ENCODE peak calls at places on chromosomes 1 and 21, in five cellular contexts. One of them, this sample, is unnamed.

GRCh38 chr1:147664206-147664605 is 6.1 kb downstream of the ACP6 start:
- DNase-seq in B cell: no peak
- DNase-seq in choroid plexus epithelial cell: peak; percentile 59
- DNase-seq in K562: no peak
- DNase-seq in body of pancreas: no peak
- DNase-seq in this sample: no peak

GRCh38 chr1:19123837-19124236 is 86.2 kb downstream of the UBR4 start:
- DNase-seq in B cell: no peak
- DNase-seq in choroid plexus epithelial cell: no peak
- DNase-seq in K562: no peak
- DNase-seq in body of pancreas: no peak
- DNase-seq in this sample: no peak

GRCh38 chr1:185477638-185478216 is 160.7 kb upstream of the IVNS1ABP start:
- DNase-seq in B cell: no peak
- DNase-seq in choroid plexus epithelial cell: no peak
- DNase-seq in K562: no peak
- DNase-seq in body of pancreas: peak; percentile 61
- DNase-seq in this sample: no peak

GRCh38 chr1:10668241-10668761 is 128.1 kb downstream of the CASZ1 start:
- DNase-seq in B cell: no peak
- DNase-seq in choroid plexus epithelial cell: no peak
- DNase-seq in K562: no peak
- DNase-seq in body of pancreas: no peak
- DNase-seq in this sample: no peak

GRCh38 chr1:203649551-203650011 is 22.9 kb downstream of the ATP2B4 start:
- DNase-seq in B cell: peak; percentile 55
- DNase-seq in choroid plexus epithelial cell: no peak
- DNase-seq in K562: no peak
- DNase-seq in body of pancreas: no peak
- DNase-seq in this sample: no peak

GRCh38 chr1:1115136-1115829 is 606 bp downstream of the C1orf159 start:
- DNase-seq in B cell: no peak
- DNase-seq in choroid plexus epithelial cell: peak; percentile 7
- DNase-seq in K562: no peak
- DNase-seq in body of pancreas: no peak
- DNase-seq in this sample: no peak

GRCh38 chr1:207316141-207316540 is 5.3 kb upstream of the CD55 start:
- DNase-seq in B cell: no peak
- DNase-seq in choroid plexus epithelial cell: no peak
- DNase-seq in K562: no peak
- DNase-seq in body of pancreas: peak; percentile 92
- DNase-seq in this sample: no peak

GRCh38 chr1:109306832-109307362 is at the start of gene MYBPHL:
- DNase-seq in B cell: no peak
- DNase-seq in choroid plexus epithelial cell: no peak
- DNase-seq in K562: peak; percentile 87
- DNase-seq in body of pancreas: no peak
- DNase-seq in this sample: no peak

GRCh38 chr1:51236548-51237312 is 657 bp downstream of the RNF11 start:
- DNase-seq in B cell: peak; percentile 42
- DNase-seq in choroid plexus epithelial cell: peak; percentile 62
- DNase-seq in K562: peak; percentile 56
- DNase-seq in body of pancreas: peak; percentile 61
- DNase-seq in this sample: peak; percentile 48

GRCh38 chr21:42991992-42992740 is 17.8 kb downstream of the PKNOX1 start:
- DNase-seq in B cell: no peak
- DNase-seq in choroid plexus epithelial cell: peak; percentile 95
- DNase-seq in K562: peak; percentile 66
- DNase-seq in body of pancreas: peak; percentile 23
- DNase-seq in this sample: peak; percentile 28

GRCh38 chr1:208511242-208511860 is 267.2 kb upstream of the PLXNA2 start:
- DNase-seq in B cell: no peak
- DNase-seq in choroid plexus epithelial cell: no peak
- DNase-seq in K562: no peak
- DNase-seq in body of pancreas: no peak
- DNase-seq in this sample: no peak

DNA sequence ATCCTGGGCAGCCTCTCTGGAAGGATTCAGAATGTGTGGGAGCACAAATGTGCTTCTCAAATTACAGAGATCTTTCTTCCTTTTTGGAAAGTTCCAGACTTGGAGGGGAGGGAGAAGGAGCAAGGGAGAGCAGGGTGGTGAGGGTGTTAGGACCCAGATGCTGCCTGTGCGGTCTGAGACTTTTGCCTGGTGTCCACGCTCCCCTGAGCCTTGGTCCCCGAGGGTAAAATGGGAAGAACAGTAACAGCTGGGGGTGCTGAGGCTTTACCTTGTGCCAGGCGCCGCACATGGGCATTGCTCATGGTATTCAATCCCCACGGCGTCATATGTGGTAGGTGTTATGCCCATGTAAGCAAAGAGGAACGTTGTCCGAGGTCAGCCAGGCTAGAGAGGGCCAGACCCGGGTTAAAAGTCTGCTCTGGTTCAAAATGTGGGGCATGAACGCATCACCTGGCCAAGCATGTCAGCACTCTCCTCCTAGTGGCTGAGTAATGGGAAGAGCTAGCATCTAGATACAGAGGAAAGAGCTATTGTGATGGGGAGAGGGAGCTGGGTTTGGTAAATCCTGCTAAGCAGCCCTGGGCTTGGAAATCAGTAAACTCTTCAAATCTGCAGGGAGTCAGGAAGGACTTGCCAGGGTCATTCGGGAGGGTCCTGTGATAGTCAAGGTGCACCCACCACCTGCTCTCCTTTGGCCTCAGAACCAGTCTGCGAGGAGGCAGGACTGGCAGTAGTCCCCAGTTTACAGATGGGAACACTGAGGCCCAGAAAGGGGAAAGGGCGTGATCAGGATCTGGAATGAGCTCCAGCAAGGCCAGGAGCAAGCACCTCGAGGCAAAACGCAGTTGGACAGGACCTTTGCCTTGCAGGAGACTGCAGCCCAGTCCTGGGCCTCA is 4.5 kb upstream of the RUNX3 start:
- DNase-seq in B cell: peak; percentile 59
- DNase-seq in choroid plexus epithelial cell: no peak
- DNase-seq in K562: no peak
- DNase-seq in body of pancreas: no peak
- DNase-seq in this sample: no peak
- TF ChIP-seq CTCF in B cell: no peak
- TF ChIP-seq CTCF in choroid plexus epithelial cell: no peak
- TF ChIP-seq CTCF in K562: no peak
- TF ChIP-seq CTCF in body of pancreas: no peak
- TF ChIP-seq CTCF in this sample: no peak

GRCh38 chr1:150366416-150367296 is 2.7 kb downstream of the RPRD2 start:
- DNase-seq in B cell: no peak
- DNase-seq in choroid plexus epithelial cell: no peak
- DNase-seq in K562: peak; percentile 37
- DNase-seq in body of pancreas: no peak
- DNase-seq in this sample: peak; percentile 30

GRCh38 chr1:150365945-150366344 is 2.0 kb downstream of the RPRD2 start:
- DNase-seq in B cell: no peak
- DNase-seq in choroid plexus epithelial cell: no peak
- DNase-seq in K562: peak; percentile 13
- DNase-seq in body of pancreas: no peak
- DNase-seq in this sample: no peak

GRCh38 chr1:150362721-150363425 is 1.1 kb upstream of the RPRD2 start:
- DNase-seq in B cell: no peak
- DNase-seq in choroid plexus epithelial cell: no peak
- DNase-seq in K562: peak; percentile 24
- DNase-seq in body of pancreas: no peak
- DNase-seq in this sample: no peak

GRCh38 chr1:150363426-150364230 is at the start of gene RPRD2:
- DNase-seq in B cell: peak; percentile 100
- DNase-seq in choroid plexus epithelial cell: peak; percentile 100
- DNase-seq in K562: peak; percentile 100
- DNase-seq in body of pancreas: peak; percentile 99
- DNase-seq in this sample: peak; percentile 97

DNA sequence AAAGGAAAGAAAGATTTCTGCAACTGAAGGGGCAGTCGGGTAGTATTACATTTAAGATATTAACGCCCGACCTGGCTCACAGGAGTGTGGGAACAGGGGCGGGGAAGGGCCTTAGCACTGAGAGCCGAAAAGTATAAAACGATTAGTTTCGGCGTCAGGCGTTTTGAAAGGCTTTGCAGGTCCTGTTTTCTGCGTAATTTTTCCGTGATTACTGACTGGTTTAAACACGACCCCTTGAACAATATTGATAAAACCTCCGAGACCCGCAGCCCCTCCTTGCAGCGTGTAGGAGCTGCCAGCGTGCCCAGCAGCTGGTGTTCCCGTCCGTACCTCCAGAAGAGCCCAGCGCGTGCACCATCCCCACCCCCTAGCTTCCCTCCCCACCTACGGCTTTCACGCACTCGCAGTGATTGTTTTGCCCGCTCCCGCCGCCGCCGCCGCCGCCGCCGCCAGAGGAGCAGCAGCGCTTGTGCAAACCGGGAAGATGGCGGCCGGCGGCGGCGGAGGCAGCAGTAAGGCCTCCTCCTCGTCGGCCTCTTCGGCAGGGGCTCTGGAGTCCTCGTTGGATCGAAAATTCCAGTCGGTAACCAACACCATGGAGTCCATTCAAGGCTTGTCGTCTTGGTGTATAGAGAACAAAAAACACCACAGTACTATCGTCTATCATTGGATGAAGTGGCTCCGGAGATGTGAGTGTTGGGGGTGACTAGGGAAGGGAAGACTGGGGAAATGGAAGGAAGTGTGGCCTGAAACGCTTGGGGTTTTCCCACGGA is 470 bp downstream of the RPRD2 start:
- DNase-seq in B cell: peak; percentile 79
- DNase-seq in choroid plexus epithelial cell: peak; percentile 77
- DNase-seq in K562: peak; percentile 85
- DNase-seq in body of pancreas: peak; percentile 84
- DNase-seq in this sample: peak; percentile 59
- TF ChIP-seq CTCF in B cell: no peak
- TF ChIP-seq CTCF in choroid plexus epithelial cell: no peak
- TF ChIP-seq CTCF in K562: no peak
- TF ChIP-seq CTCF in body of pancreas: peak; percentile 9
- TF ChIP-seq CTCF in this sample: no peak

GRCh38 chr1:63916485-63917360 is 142.9 kb downstream of the ROR1 start:
- DNase-seq in B cell: no peak
- DNase-seq in choroid plexus epithelial cell: no peak
- DNase-seq in K562: no peak
- DNase-seq in body of pancreas: peak; percentile 78
- DNase-seq in this sample: no peak

GRCh38 chr1:63914706-63915105 is 140.9 kb downstream of the ROR1 start:
- DNase-seq in B cell: no peak
- DNase-seq in choroid plexus epithelial cell: no peak
- DNase-seq in K562: no peak
- DNase-seq in body of pancreas: no peak
- DNase-seq in this sample: no peak

GRCh38 chr1:63914241-63914640 is 140.4 kb downstream of the ROR1 start:
- DNase-seq in B cell: no peak
- DNase-seq in choroid plexus epithelial cell: peak; percentile 15
- DNase-seq in K562: no peak
- DNase-seq in body of pancreas: peak; percentile 30
- DNase-seq in this sample: no peak

GRCh38 chr1:63913533-63913932 is 139.7 kb downstream of the ROR1 start:
- DNase-seq in B cell: no peak
- DNase-seq in choroid plexus epithelial cell: peak; percentile 66
- DNase-seq in K562: no peak
- DNase-seq in body of pancreas: no peak
- DNase-seq in this sample: no peak

DNA sequence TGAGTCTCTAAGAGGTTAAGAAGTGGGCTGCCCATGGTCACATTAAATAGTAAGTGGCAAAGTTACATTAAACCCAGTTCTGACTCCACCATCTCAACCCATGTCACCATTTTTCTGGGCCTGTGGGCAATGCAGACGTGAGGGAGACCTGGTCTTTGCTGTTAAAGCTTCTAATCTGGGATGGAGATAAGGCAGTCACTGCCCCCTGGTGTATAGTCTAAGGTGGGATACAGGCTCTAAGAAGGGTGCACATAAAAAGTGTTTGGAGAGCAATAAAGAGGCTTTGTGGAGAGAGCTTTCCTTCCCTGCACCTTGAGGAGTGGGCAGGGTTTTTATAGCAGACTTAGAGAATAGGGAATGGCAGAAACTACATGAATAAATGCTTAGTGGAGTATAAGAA is 141.3 kb downstream of the ROR1 start:
- DNase-seq in B cell: peak; percentile 58
- DNase-seq in choroid plexus epithelial cell: peak; percentile 70
- DNase-seq in K562: no peak
- DNase-seq in body of pancreas: no peak
- DNase-seq in this sample: peak; percentile 9
- TF ChIP-seq CTCF in B cell: peak; percentile 59
- TF ChIP-seq CTCF in choroid plexus epithelial cell: peak; percentile 66
- TF ChIP-seq CTCF in K562: no peak
- TF ChIP-seq CTCF in body of pancreas: no peak
- TF ChIP-seq CTCF in this sample: peak; percentile 31

GRCh38 chr1:44292641-44293040 is 62.4 kb downstream of the ERI3 start:
- DNase-seq in B cell: no peak
- DNase-seq in choroid plexus epithelial cell: no peak
- DNase-seq in K562: no peak
- DNase-seq in body of pancreas: no peak
- DNase-seq in this sample: no peak

GRCh38 chr1:44294588-44295007 is 60.5 kb downstream of the ERI3 start:
- DNase-seq in B cell: no peak
- DNase-seq in choroid plexus epithelial cell: peak; percentile 23
- DNase-seq in K562: peak; percentile 78
- DNase-seq in body of pancreas: peak; percentile 34
- DNase-seq in this sample: no peak

GRCh38 chr1:44296794-44297193 is 58.3 kb downstream of the ERI3 start:
- DNase-seq in B cell: no peak
- DNase-seq in choroid plexus epithelial cell: no peak
- DNase-seq in K562: no peak
- DNase-seq in body of pancreas: no peak
- DNase-seq in this sample: no peak

GRCh38 chr1:44296067-44296466 is 59.0 kb downstream of the ERI3 start:
- DNase-seq in B cell: no peak
- DNase-seq in choroid plexus epithelial cell: no peak
- DNase-seq in K562: no peak
- DNase-seq in body of pancreas: no peak
- DNase-seq in this sample: no peak

GRCh38 chr1:44293761-44294315 is 61.2 kb downstream of the ERI3 start:
- DNase-seq in B cell: no peak
- DNase-seq in choroid plexus epithelial cell: no peak
- DNase-seq in K562: no peak
- DNase-seq in body of pancreas: peak; percentile 97
- DNase-seq in this sample: no peak
- TF ChIP-seq CTCF in B cell: no peak
- TF ChIP-seq CTCF in choroid plexus epithelial cell: no peak
- TF ChIP-seq CTCF in K562: no peak
- TF ChIP-seq CTCF in body of pancreas: peak; percentile 60
- TF ChIP-seq CTCF in this sample: no peak

DNA sequence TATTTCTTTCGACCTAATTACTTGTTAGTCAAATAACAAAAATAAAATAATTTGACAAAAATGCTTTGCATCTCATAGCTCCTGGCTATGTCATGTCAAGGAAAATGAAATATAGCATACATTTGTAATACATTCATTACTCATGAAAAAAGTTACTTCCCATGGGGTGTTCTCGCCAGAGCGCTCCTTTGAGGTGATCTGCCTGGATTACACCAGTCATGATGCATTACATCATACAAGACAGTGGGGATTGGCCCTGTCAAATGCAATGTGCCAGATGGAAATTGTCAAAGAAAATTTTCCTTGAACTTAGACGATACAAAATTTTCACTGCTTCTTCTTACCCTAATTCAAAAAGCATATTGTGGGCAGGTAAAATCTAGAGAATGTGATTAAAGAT is 215.6 kb upstream of the B3GALT2 start:
- DNase-seq in B cell: no peak
- DNase-seq in choroid plexus epithelial cell: no peak
- DNase-seq in K562: no peak
- DNase-seq in body of pancreas: no peak
- DNase-seq in this sample: no peak
- TF ChIP-seq CTCF in B cell: no peak
- TF ChIP-seq CTCF in choroid plexus epithelial cell: no peak
- TF ChIP-seq CTCF in K562: no peak
- TF ChIP-seq CTCF in body of pancreas: no peak
- TF ChIP-seq CTCF in this sample: no peak